ENCODE peak calls at places on chromosomes 5 and 9, in nine cellular contexts. T is fibroblast of villous mesenchyme; B is HCT116; Y is psoas muscle; L is astrocyte of the spinal cord; A is A549; O is WTC11; K is HFFc6; G is CD8-positive, alpha-beta T cell. V is an unnamed sample.

GRCh38 chr5:130126748-130127147 is 222.5 kb downstream of the CHSY3 start:
- DNase-seq in O (no peak), B (no peak), G (no peak), A (no peak), T (no peak), K (no peak), L (peak), Y (no peak), V (no peak)

GRCh38 chr9:7871977-7872730 is 72.6 kb upstream of the DMAC1 start:
- DNase-seq in B (no peak), O (no peak), T (no peak), Y (no peak), L (no peak), K (no peak), G (no peak), A (no peak), V (no peak)

GRCh38 chr5:5772202-5772601 is 349.7 kb downstream of the ICE1 start:
- DNase-seq in L (no peak), K (no peak), O (no peak), Y (no peak), T (no peak), G (no peak), A (no peak), B (no peak), V (no peak)

GRCh38 chr5:180990889-180991257 is 2.2 kb downstream of the BTNL3 start:
- DNase-seq in O (no peak), K (no peak), G (no peak), T (no peak), Y (no peak), B (no peak), A (no peak), L (no peak), V (no peak)

GRCh38 chr5:136166909-136167308 is 26.1 kb downstream of the SMIM32 start:
- DNase-seq in G (no peak), B (no peak), L (no peak), O (no peak), K (no peak), A (no peak), Y (no peak), T (no peak), V (no peak)

GRCh38 chr5:18465833-18466681 is 831.8 kb downstream of the TAF11L14 start:
- DNase-seq in K (peak), Y (no peak), O (peak), T (peak), A (peak), B (no peak), L (peak), G (no peak), V (peak)

GRCh38 chr9:127968717-127969383 is 11.9 kb downstream of the EEIG1 start:
- DNase-seq in A (peak), O (no peak), Y (peak), B (peak), G (peak), L (peak), K (peak), T (peak), V (peak)

GRCh38 chr9:81686614-81687520 is 2.5 kb downstream of the TLE1 start:
- DNase-seq in T (peak), A (peak), B (peak), O (peak), L (peak), K (peak), G (peak), Y (peak), V (peak)

GRCh38 chr9:12722131-12722530 is 28.9 kb downstream of the TYRP1 start:
- DNase-seq in L (no peak), K (no peak), A (no peak), B (no peak), Y (no peak), T (peak), G (no peak), O (no peak), V (peak)

GRCh38 chr5:91850031-91850430 is 466.9 kb upstream of the ARRDC3 start:
- DNase-seq in O (no peak), K (no peak), L (peak), B (no peak), A (no peak), G (no peak), Y (no peak), T (no peak), V (no peak)

GRCh38 chr9:92983984-92984589 is 36.8 kb downstream of the FGD3 start:
- DNase-seq in K (no peak), A (peak), L (peak), T (peak), G (no peak), Y (no peak), B (peak), O (no peak), V (peak)

GRCh38 chr5:38426493-38426892 is 130.0 kb downstream of the LIFR start:
- DNase-seq in T (peak), O (no peak), B (no peak), Y (no peak), G (no peak), A (no peak), K (no peak), L (no peak), V (peak)

GRCh38 chr5:159678800-159679392 is 237.4 kb upstream of the ADRA1B start:
- DNase-seq in T (no peak), K (no peak), O (no peak), A (no peak), G (no peak), L (no peak), Y (no peak), B (no peak), V (no peak)

GRCh38 chr9:20280330-20280729 is 342.0 kb downstream of the MLLT3 start:
- DNase-seq in B (no peak), K (no peak), T (no peak), O (peak), Y (no peak), A (no peak), G (no peak), L (no peak), V (no peak)

GRCh38 chr5:115801152-115801551 is 15.3 kb downstream of the CDO1 start:
- DNase-seq in Y (no peak), O (no peak), K (no peak), A (no peak), T (no peak), L (no peak), G (no peak), B (no peak), V (no peak)

GRCh38 chr9:87342743-87343142 is 154.9 kb upstream of the DAPK1 start:
- DNase-seq in Y (peak), G (no peak), O (no peak), L (no peak), A (no peak), B (no peak), K (peak), T (peak), V (peak)

GRCh38 chr9:15501803-15502202 is 9.0 kb downstream of the PSIP1 start:
- DNase-seq in G (no peak), B (no peak), O (no peak), T (no peak), K (no peak), A (no peak), Y (no peak), L (no peak), V (no peak)

GRCh38 chr5:75891020-75891419 is 173.8 kb upstream of the POC5 start:
- DNase-seq in K (no peak), B (no peak), G (no peak), L (no peak), O (no peak), T (no peak), A (no peak), Y (no peak), V (no peak)

GRCh38 chr5:124453221-124454032 is 293.0 kb downstream of the ZNF608 start:
- DNase-seq in A (no peak), T (peak), L (peak), G (no peak), Y (no peak), B (peak), K (peak), O (no peak), V (peak)

GRCh38 chr5:168939131-168939530 is 360.0 kb upstream of the PANK3 start:
- DNase-seq in B (no peak), T (peak), A (no peak), G (no peak), L (no peak), K (no peak), O (no peak), Y (no peak), V (no peak)

GRCh38 chr5:28281381-28281780 is 1243.0 kb upstream of the CDH9 start:
- DNase-seq in O (no peak), G (no peak), A (no peak), T (no peak), Y (no peak), L (peak), K (no peak), B (no peak), V (peak)

GRCh38 chr9:89278997-89279739 is 31.8 kb upstream of the CKS2 start:
- DNase-seq in K (peak), B (peak), O (no peak), Y (no peak), G (no peak), L (peak), A (peak), T (peak), V (peak)

GRCh38 chr9:385818-386398 is 171.2 kb downstream of the DOCK8 start:
- DNase-seq in A (peak), L (peak), Y (no peak), B (peak), K (peak), G (no peak), T (peak), O (peak), V (peak)

GRCh38 chr5:111628901-111629300 is 116.6 kb upstream of the STARD4 start:
- DNase-seq in G (no peak), K (no peak), L (no peak), O (no peak), Y (no peak), A (no peak), B (no peak), T (peak), V (peak)

DNA sequence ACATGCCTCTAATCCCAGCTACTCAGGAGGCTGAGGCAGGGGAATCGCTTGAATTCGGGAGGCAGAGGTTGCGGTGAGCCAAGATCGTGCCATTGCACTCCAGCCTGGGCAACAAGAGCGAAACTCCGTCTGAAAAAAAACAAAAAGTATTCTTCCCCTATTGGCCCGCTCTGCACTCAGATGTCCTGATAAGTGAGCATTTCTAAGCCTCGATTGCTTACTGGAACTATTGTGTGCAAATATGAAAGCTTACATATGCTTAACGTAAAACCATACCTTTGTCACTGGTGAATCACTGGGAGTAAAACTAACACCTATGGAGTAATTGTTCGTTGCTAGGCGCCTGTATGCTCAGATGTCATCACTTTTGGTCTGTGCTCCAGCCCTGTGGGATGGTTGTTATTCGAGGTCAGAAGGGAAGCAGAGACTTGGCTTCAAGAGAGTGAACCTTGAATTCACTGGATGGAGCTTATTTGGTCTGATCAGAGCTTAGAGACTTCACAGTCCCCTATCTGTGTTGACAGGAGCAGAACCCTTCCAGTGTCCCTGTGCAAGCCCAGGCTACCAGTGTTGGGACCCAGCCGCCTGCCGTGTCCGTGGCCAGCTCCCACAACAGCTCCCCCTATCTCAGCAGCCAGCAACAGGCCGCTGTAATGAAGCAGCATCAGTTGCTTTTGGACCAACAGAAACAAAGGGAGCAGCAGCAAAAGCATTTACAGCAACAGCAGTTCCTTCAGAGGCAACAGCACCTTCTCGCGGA is 25.3 kb upstream of the LTC4S start:
- DNase-seq in L (no peak), Y (no peak), O (peak), G (no peak), K (no peak), B (no peak), T (no peak), A (no peak), V (no peak)
- TF ChIP-seq CTCF in L (peak), Y (no peak), O (no peak), G (no peak), K (peak), B (peak), T (peak), A (peak), V (no peak)

GRCh38 chr5:9207820-9208418 is 338.0 kb downstream of the SEMA5A start:
- DNase-seq in L (peak), K (peak), B (peak), Y (no peak), T (peak), O (no peak), G (no peak), A (peak), V (peak)
- TF ChIP-seq CTCF in L (peak), K (peak), B (peak), Y (peak), T (peak), O (peak), G (no peak), A (peak), V (peak)

DNA sequence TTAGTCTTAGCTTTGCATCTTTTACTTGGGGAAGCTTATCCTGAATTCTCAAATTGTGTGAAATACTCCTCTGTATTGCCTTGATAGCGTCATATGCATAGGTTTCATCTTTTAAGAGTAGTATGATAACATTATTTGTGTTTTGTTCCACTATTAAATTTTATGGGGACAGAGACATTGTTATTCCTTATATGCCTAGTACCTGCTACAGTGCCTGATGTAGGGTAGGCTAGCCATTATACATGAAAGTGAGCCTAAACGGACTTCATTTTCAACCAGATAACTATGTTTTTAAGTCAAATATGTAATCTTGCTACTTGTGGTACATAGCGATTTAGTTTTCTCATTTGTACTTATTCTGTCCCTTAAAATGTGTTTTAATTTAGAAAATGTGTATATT is 105.9 kb downstream of the DMXL1 start:
- DNase-seq in A (no peak), L (no peak), G (no peak), K (no peak), Y (no peak), O (no peak), T (no peak), B (no peak), V (no peak)
- TF ChIP-seq CTCF in A (no peak), L (no peak), G (no peak), K (no peak), Y (no peak), O (no peak), T (no peak), B (no peak), V (no peak)

GRCh38 chr9:126238415-126238814 is 88.2 kb upstream of the MVB12B start:
- DNase-seq in B (no peak), O (no peak), Y (no peak), L (no peak), G (no peak), K (no peak), T (no peak), A (no peak), V (no peak)
- TF ChIP-seq CTCF in B (no peak), O (no peak), Y (no peak), L (no peak), G (no peak), K (no peak), T (no peak), A (no peak), V (no peak)

GRCh38 chr9:69040646-69041045 is 5.1 kb downstream of the FXN start:
- DNase-seq in G (no peak), Y (no peak), T (no peak), K (no peak), B (no peak), O (no peak), L (no peak), A (no peak), V (no peak)
- TF ChIP-seq CTCF in G (no peak), Y (no peak), T (no peak), K (peak), B (no peak), O (no peak), L (no peak), A (no peak), V (no peak)

DNA sequence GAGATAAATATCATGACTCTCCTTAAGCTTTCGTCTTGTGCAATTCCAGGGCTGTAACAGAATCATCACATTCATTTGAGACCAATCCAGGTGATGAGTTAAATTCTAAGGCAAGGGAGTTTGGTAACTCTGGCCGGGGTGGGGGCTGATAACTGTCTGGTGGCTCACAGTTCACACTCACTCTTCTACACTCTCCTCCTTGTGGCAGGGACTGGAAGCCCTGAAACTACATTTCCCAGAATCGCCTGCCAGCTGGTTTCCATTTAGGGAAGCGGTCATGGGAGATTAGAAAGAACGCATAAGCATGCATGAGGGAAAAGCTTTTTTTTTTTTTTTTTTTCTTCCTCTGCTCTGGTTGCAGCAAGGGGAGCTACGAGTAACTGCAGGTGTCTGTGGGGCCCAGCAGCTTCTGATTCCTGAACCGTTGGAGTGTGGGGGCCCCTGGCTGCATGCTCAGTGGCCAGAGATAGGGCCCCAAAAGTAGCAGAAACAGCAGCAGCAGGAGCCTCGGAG is 154.8 kb upstream of the TBC1D2 start:
- DNase-seq in T (peak), K (peak), L (peak), B (no peak), Y (no peak), G (no peak), A (no peak), O (peak), V (peak)
- TF ChIP-seq CTCF in T (peak), K (peak), L (peak), B (peak), Y (no peak), G (no peak), A (no peak), O (no peak), V (no peak)

GRCh38 chr9:18338042-18338441 is 135.9 kb upstream of the ADAMTSL1 start:
- DNase-seq in O (no peak), K (no peak), T (no peak), L (peak), G (no peak), B (no peak), A (no peak), Y (no peak), V (no peak)

GRCh38 chr9:18335825-18336224 is 138.1 kb upstream of the ADAMTSL1 start:
- DNase-seq in A (no peak), T (no peak), L (no peak), O (no peak), Y (no peak), K (no peak), G (no peak), B (no peak), V (no peak)

GRCh38 chr9:18331808-18332209 is 142.1 kb upstream of the ADAMTSL1 start:
- DNase-seq in Y (no peak), G (no peak), T (peak), O (no peak), K (no peak), L (peak), B (no peak), A (no peak), V (peak)

GRCh38 chr9:18330736-18331335 is 143.1 kb upstream of the ADAMTSL1 start:
- DNase-seq in B (no peak), K (no peak), Y (no peak), L (no peak), G (no peak), O (no peak), A (no peak), T (no peak), V (no peak)

DNA sequence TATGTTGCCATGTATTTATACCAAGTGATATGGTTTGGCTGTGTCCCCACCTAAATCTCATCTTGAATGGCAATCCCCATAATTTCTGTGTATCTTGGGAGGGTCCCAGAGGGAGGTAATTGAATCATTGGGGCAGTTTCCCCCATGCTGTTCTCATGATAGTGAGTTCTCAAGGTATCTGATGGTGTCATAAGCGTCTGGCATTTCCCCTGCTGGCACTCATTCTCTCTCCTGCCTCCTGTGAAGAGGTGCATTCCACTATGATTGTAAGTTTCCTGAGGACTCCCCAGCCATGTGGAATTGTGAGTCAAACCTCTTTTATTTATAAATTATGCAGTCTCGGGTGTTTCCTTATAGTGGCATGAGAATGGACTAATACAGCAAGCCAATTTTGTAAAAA is 140.8 kb upstream of the ADAMTSL1 start:
- DNase-seq in O (no peak), T (no peak), L (peak), K (no peak), A (no peak), G (no peak), B (no peak), Y (no peak), V (no peak)
- TF ChIP-seq CTCF in O (no peak), T (no peak), L (no peak), K (no peak), A (no peak), G (no peak), B (no peak), Y (no peak), V (no peak)

DNA sequence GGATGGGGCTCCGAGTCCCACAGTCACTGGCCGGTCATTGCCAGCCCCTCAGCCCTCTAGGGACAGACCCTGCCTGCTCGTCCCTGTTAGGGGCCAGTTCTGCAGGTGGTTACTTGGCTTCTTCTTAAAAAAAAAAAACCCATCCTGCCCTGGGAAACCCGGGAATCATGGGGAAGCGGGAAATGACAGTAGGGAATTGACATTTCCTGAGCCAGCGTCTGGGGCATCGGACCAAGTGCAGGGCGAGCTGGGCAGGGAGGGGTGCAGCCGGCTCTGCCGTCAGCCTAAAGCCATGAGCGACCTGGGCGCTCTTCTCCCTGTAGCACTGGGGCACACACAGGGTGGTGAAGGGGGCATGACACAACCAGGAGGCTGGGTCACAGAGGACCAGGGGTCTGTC is 66.6 kb downstream of the RXRA start:
- DNase-seq in T (no peak), L (no peak), O (no peak), K (no peak), A (no peak), G (no peak), B (no peak), Y (no peak), V (no peak)
- TF ChIP-seq CTCF in T (no peak), L (no peak), O (no peak), K (no peak), A (no peak), G (no peak), B (no peak), Y (no peak), V (no peak)